ENCODE peak calls at places on chromosomes 2 and 18, in seven cellular contexts. A is Caki2; C is CD4-positive, alpha-beta T cell; Q is M059J; B is upper lobe of left lung; R is bronchial epithelial cell; I is progenitor cell of endocrine pancreas. F is an unnamed sample.

GRCh38 chr18:25233582-25234362 is 118.2 kb downstream of the ZNF521 start:
- DNase-seq in A (no peak), C (no peak), Q (peak; percentile 5), B (no peak), R (peak; percentile 4), I (no peak), F (no peak)

GRCh38 chr2:186697536-186697935 is 3.7 kb downstream of the FAM171B start:
- DNase-seq in A (no peak), C (no peak), Q (peak; percentile 27), B (no peak), R (peak; percentile 87), I (no peak), F (no peak)

GRCh38 chr2:223950448-223951347 is 5.6 kb upstream of the WDFY1 start:
- DNase-seq in A (no peak), C (no peak), Q (no peak), B (no peak), R (peak; percentile 66), I (no peak), F (no peak)

GRCh38 chr2:86333378-86333777 is 4.0 kb downstream of the REEP1 start:
- DNase-seq in A (no peak), C (no peak), Q (no peak), B (no peak), R (no peak), I (no peak), F (no peak)

GRCh38 chr2:180191352-180192124 is 184.4 kb upstream of the CWC22 start:
- DNase-seq in A (no peak), C (no peak), Q (peak; percentile 7), B (no peak), R (no peak), I (no peak), F (no peak)

GRCh38 chr2:122755281-122755780 is 999.9 kb downstream of the TSN start:
- DNase-seq in A (no peak), C (no peak), Q (no peak), B (no peak), R (no peak), I (no peak), F (no peak)

GRCh38 chr18:58591286-58591685 is 37.6 kb downstream of the ALPK2 start:
- DNase-seq in A (no peak), C (no peak), Q (no peak), B (no peak), R (no peak), I (no peak), F (no peak)

GRCh38 chr2:218722419-218722818 is 11.8 kb downstream of the TTLL4 start:
- DNase-seq in A (no peak), C (no peak), Q (no peak), B (no peak), R (no peak), I (no peak), F (no peak)

GRCh38 chr2:176553685-176554106 is 284.5 kb downstream of the MTX2 start:
- DNase-seq in A (peak; percentile 63), C (no peak), Q (peak; percentile 79), B (peak; percentile 61), R (peak; percentile 40), I (no peak), F (no peak)

GRCh38 chr18:39795350-39795749 is 2159.7 kb upstream of the PIK3C3 start:
- DNase-seq in A (no peak), C (no peak), Q (no peak), B (no peak), R (no peak), I (no peak), F (no peak)

GRCh38 chr2:231674587-231675334 is 33.6 kb upstream of the PTMA start:
- DNase-seq in A (peak; percentile 78), C (peak; percentile 30), Q (peak; percentile 57), B (peak; percentile 66), R (no peak), I (peak; percentile 76), F (peak; percentile 79)

GRCh38 chr2:136347976-136348375 is 230.0 kb upstream of the CXCR4 start:
- DNase-seq in A (no peak), C (no peak), Q (no peak), B (no peak), R (no peak), I (no peak), F (no peak)

GRCh38 chr2:190896477-190896876 is 15.9 kb downstream of the GLS start:
- DNase-seq in A (no peak), C (no peak), Q (no peak), B (no peak), R (no peak), I (no peak), F (no peak)